ENCODE peak calls at places on chromosomes 3 and 15, in eight cellular contexts. F is cardiac fibroblast; Q is foreskin keratinocyte; Y is cardiac muscle cell; G is neural crest cell; L is GM20000; R is CD4-positive, alpha-beta T cell; X is nephron progenitor cell. D is an unnamed sample.

GRCh38 chr15:58141894-58142293 is 3.7 kb downstream of the AQP9 start:
- DNase-seq in Q (no peak), Y (no peak), F (no peak), R (no peak), G (no peak), L (no peak), X (no peak), D (no peak)

GRCh38 chr15:61339526-61339925 is 110.4 kb upstream of the RORA start:
- DNase-seq in R (no peak), F (no peak), X (no peak), L (no peak), Y (no peak), G (no peak), Q (no peak), D (no peak)

GRCh38 chr15:33028495-33028894 is 166.0 kb downstream of the FMN1 start:
- DNase-seq in Q (no peak), Y (no peak), F (no peak), X (no peak), G (no peak), L (no peak), R (no peak), D (no peak)

GRCh38 chr3:12966847-12967750 is 106.1 kb downstream of the IQSEC1 start:
- DNase-seq in Q (no peak), X (peak; percentile 19), F (peak; percentile 39), L (no peak), Y (peak; percentile 22), G (peak; percentile 32), R (no peak), D (no peak)

GRCh38 chr15:85709250-85709649 is 85.5 kb downstream of the KLHL25 start:
- DNase-seq in Q (no peak), R (no peak), L (no peak), Y (no peak), F (no peak), X (no peak), G (no peak), D (no peak)

GRCh38 chr3:53630547-53630946 is 136.1 kb downstream of the CACNA1D start:
- DNase-seq in R (no peak), Q (no peak), F (no peak), X (no peak), Y (no peak), G (no peak), L (no peak), D (no peak)

GRCh38 chr3:4656646-4657318 is 163.6 kb downstream of the ITPR1 start:
- DNase-seq in X (no peak), G (no peak), R (no peak), Q (no peak), Y (no peak), L (no peak), F (no peak), D (no peak)

GRCh38 chr15:74062671-74063070 is 19.7 kb downstream of the GOLGA6A start:
- DNase-seq in X (no peak), F (no peak), Q (no peak), L (no peak), R (no peak), Y (no peak), G (no peak), D (no peak)

GRCh38 chr3:43892061-43892460 is 201.3 kb downstream of the ABHD5 start:
- DNase-seq in Y (no peak), G (no peak), L (peak; percentile 32), F (no peak), R (no peak), X (no peak), Q (no peak), D (no peak)

GRCh38 chr3:128280466-128281455 is 127.5 kb downstream of the EEFSEC start:
- DNase-seq in L (no peak), R (no peak), X (no peak), G (no peak), F (no peak), Y (no peak), Q (no peak), D (no peak)

GRCh38 chr15:84878504-84878903 is 6.0 kb upstream of the SLC28A1 start:
- DNase-seq in Y (peak; percentile 70), Q (no peak), R (peak; percentile 50), X (peak; percentile 43), L (peak; percentile 78), F (peak; percentile 69), G (peak; percentile 57), D (peak; percentile 63)

GRCh38 chr15:78087944-78088772 is 4.2 kb upstream of the SH2D7 start:
- DNase-seq in Y (no peak), L (peak; percentile 37), G (no peak), Q (no peak), F (no peak), R (no peak), X (no peak), D (no peak)

GRCh38 chr3:118782755-118783202 is 251.9 kb downstream of the IGSF11 start:
- DNase-seq in R (no peak), G (no peak), L (peak; percentile 35), Q (peak; percentile 5), Y (no peak), X (no peak), F (no peak), D (no peak)

GRCh38 chr3:184631339-184631965 is 69.9 kb downstream of the EPHB3 start:
- DNase-seq in Q (no peak), F (no peak), L (no peak), Y (no peak), X (no peak), G (no peak), R (no peak), D (no peak)

GRCh38 chr3:151795276-151795675 is 18.6 kb upstream of the AADAC start:
- DNase-seq in G (no peak), F (peak; percentile 76), L (no peak), R (no peak), Y (peak; percentile 85), Q (peak; percentile 75), X (no peak), D (no peak)

GRCh38 chr3:15223684-15224575 is 17.9 kb downstream of the CAPN7 start:
- DNase-seq in Y (no peak), L (no peak), R (no peak), Q (peak; percentile 50), X (no peak), F (no peak), G (no peak), D (no peak)

GRCh38 chr3:33980252-33980651 is 181.8 kb downstream of the PDCD6IP start:
- DNase-seq in X (no peak), F (peak; percentile 59), Q (peak; percentile 39), G (no peak), R (no peak), Y (peak; percentile 50), L (peak; percentile 16), D (no peak)

GRCh38 chr3:123373535-123373987 is 75.3 kb downstream of the ADCY5 start:
- DNase-seq in Q (no peak), L (no peak), G (no peak), F (no peak), R (no peak), X (no peak), Y (no peak), D (no peak)

GRCh38 chr3:95237783-95238182 is 1174.9 kb downstream of the NSUN3 start:
- DNase-seq in R (no peak), F (no peak), Q (no peak), X (no peak), G (no peak), Y (no peak), L (no peak), D (no peak)

GRCh38 chr3:114078126-114078525 is 21.6 kb downstream of the QTRT2 start:
- DNase-seq in R (no peak), F (no peak), L (no peak), Y (no peak), G (no peak), Q (no peak), X (no peak), D (no peak)

GRCh38 chr3:59783468-59783988 is 733.7 kb upstream of the CFAP20DC start:
- DNase-seq in F (no peak), R (no peak), G (no peak), X (no peak), Y (no peak), Q (no peak), L (no peak), D (no peak)

GRCh38 chr15:29570931-29571727 is 251.1 kb downstream of the TJP1 start:
- DNase-seq in Y (peak; percentile 27), L (peak; percentile 42), R (no peak), X (peak; percentile 75), G (peak; percentile 45), Q (no peak), F (peak; percentile 9), D (no peak)

GRCh38 chr15:51759557-51760070 is 8.2 kb downstream of the TMOD2 start:
- DNase-seq in L (no peak), X (no peak), Q (no peak), R (no peak), G (no peak), F (peak; percentile 97), Y (peak; percentile 98), D (no peak)

GRCh38 chr3:183428140-183429023 is at the start of gene MCF2L2:
- DNase-seq in L (peak; percentile 87), G (peak; percentile 45), X (peak; percentile 76), Y (peak; percentile 58), F (peak; percentile 51), R (peak; percentile 36), Q (no peak), D (peak; percentile 51)
- TF ChIP-seq CTCF in L (no peak), G (no peak), X (no peak), Y (no peak), F (no peak), R (no peak), Q (no peak), D (no peak)

GRCh38 chr3:99626415-99626788 is 12.0 kb upstream of the COL8A1 start:
- DNase-seq in Q (no peak), F (no peak), R (no peak), X (no peak), Y (no peak), G (no peak), L (no peak), D (no peak)

GRCh38 chr3:99625237-99625622 is 13.2 kb upstream of the COL8A1 start:
- DNase-seq in Q (no peak), R (no peak), Y (no peak), F (no peak), L (no peak), X (no peak), G (no peak), D (no peak)

GRCh38 chr3:99625643-99626414 is 12.6 kb upstream of the COL8A1 start:
- DNase-seq in Q (no peak), R (no peak), X (no peak), G (no peak), Y (peak; percentile 33), L (no peak), F (no peak), D (no peak)

GRCh38 chr3:99624536-99625236 is 13.7 kb upstream of the COL8A1 start:
- DNase-seq in Q (no peak), F (no peak), X (no peak), Y (no peak), L (no peak), R (no peak), G (no peak), D (no peak)

GRCh38 chr3:99627062-99627826 is 11.2 kb upstream of the COL8A1 start:
- DNase-seq in F (no peak), X (no peak), G (no peak), L (no peak), Y (no peak), Q (no peak), R (no peak), D (no peak)
- TF ChIP-seq CTCF in F (peak; percentile 26), X (no peak), G (peak; percentile 23), L (no peak), Y (no peak), Q (no peak), R (no peak), D (no peak)

GRCh38 chr3:157310329-157311065 is 126.2 kb upstream of the PTX3 start:
- DNase-seq in R (no peak), Q (no peak), X (no peak), L (no peak), Y (no peak), G (no peak), F (no peak), D (no peak)
- TF ChIP-seq CTCF in R (no peak), Q (no peak), X (no peak), L (no peak), Y (no peak), G (no peak), F (no peak), D (no peak)

GRCh38 chr15:98796685-98797084 is 148.3 kb downstream of the IGF1R start:
- DNase-seq in F (no peak), Q (no peak), Y (no peak), G (no peak), R (no peak), L (no peak), X (no peak), D (no peak)
- TF ChIP-seq CTCF in F (no peak), Q (no peak), Y (no peak), G (no peak), R (no peak), L (no peak), X (no peak), D (no peak)

D was measured in D721Med.